ENCODE peak calls at places on chromosomes 11 and 22, in five cellular contexts. One of them, this sample, is unnamed.

GRCh38 chr22:24128631-24129601 is 52.4 kb upstream of the SUSD2 start:
- DNase-seq in gastrocnemius medialis: no peak
- DNase-seq in AG09309: no peak
- DNase-seq in PC-3: no peak
- DNase-seq in GM12865: no peak
- DNase-seq in this sample: no peak

GRCh38 chr11:122754553-122755322 is 83.6 kb upstream of the CRTAM start:
- DNase-seq in GM12865: peak; percentile 50
- DNase-seq in gastrocnemius medialis: no peak
- DNase-seq in AG09309: no peak
- DNase-seq in PC-3: peak; percentile 63
- DNase-seq in this sample: no peak

GRCh38 chr11:44658451-44658850 is 68.3 kb upstream of the TSPAN18 start:
- DNase-seq in gastrocnemius medialis: no peak
- DNase-seq in PC-3: peak; percentile 25
- DNase-seq in AG09309: no peak
- DNase-seq in GM12865: peak; percentile 32
- DNase-seq in this sample: no peak

GRCh38 chr11:76201056-76201455 is 5.2 kb downstream of the WNT11 start:
- DNase-seq in gastrocnemius medialis: no peak
- DNase-seq in PC-3: no peak
- DNase-seq in AG09309: no peak
- DNase-seq in GM12865: no peak
- DNase-seq in this sample: no peak

GRCh38 chr11:129652828-129653227 is 162.8 kb upstream of the TMEM45B start:
- DNase-seq in GM12865: no peak
- DNase-seq in PC-3: peak; percentile 98
- DNase-seq in AG09309: no peak
- DNase-seq in gastrocnemius medialis: no peak
- DNase-seq in this sample: no peak

GRCh38 chr11:74307409-74307808 is 4.0 kb downstream of the P4HA3 start:
- DNase-seq in GM12865: no peak
- DNase-seq in gastrocnemius medialis: no peak
- DNase-seq in PC-3: no peak
- DNase-seq in AG09309: no peak
- DNase-seq in this sample: no peak

GRCh38 chr11:132056689-132057088 is 686.3 kb downstream of the NTM start:
- DNase-seq in GM12865: no peak
- DNase-seq in AG09309: no peak
- DNase-seq in PC-3: no peak
- DNase-seq in gastrocnemius medialis: no peak
- DNase-seq in this sample: peak; percentile 77

GRCh38 chr11:114288139-114288538 is 8.1 kb upstream of the NNMT start:
- DNase-seq in AG09309: no peak
- DNase-seq in GM12865: no peak
- DNase-seq in gastrocnemius medialis: no peak
- DNase-seq in PC-3: peak; percentile 85
- DNase-seq in this sample: no peak

GRCh38 chr22:36180038-36180880 is 19.7 kb upstream of the APOL3 start:
- DNase-seq in PC-3: peak; percentile 55
- DNase-seq in gastrocnemius medialis: peak; percentile 43
- DNase-seq in AG09309: no peak
- DNase-seq in GM12865: peak; percentile 84
- DNase-seq in this sample: no peak

GRCh38 chr11:113082501-113082900 is 121.3 kb downstream of the NCAM1 start:
- DNase-seq in AG09309: no peak
- DNase-seq in GM12865: no peak
- DNase-seq in gastrocnemius medialis: no peak
- DNase-seq in PC-3: no peak
- DNase-seq in this sample: no peak

GRCh38 chr11:17764446-17765218 is 30.1 kb downstream of the KCNC1 start:
- DNase-seq in AG09309: no peak
- DNase-seq in gastrocnemius medialis: no peak
- DNase-seq in PC-3: no peak
- DNase-seq in GM12865: no peak
- DNase-seq in this sample: no peak

GRCh38 chr11:15599376-15599775 is 484.7 kb downstream of the INSC start:
- DNase-seq in gastrocnemius medialis: no peak
- DNase-seq in AG09309: no peak
- DNase-seq in PC-3: no peak
- DNase-seq in GM12865: no peak
- DNase-seq in this sample: no peak

GRCh38 chr11:35146711-35147110 is 7.7 kb downstream of the CD44 start:
- DNase-seq in gastrocnemius medialis: no peak
- DNase-seq in GM12865: no peak
- DNase-seq in AG09309: no peak
- DNase-seq in PC-3: no peak
- DNase-seq in this sample: no peak

GRCh38 chr11:132231656-132232173 is 861.3 kb downstream of the NTM start:
- DNase-seq in GM12865: no peak
- DNase-seq in AG09309: no peak
- DNase-seq in gastrocnemius medialis: no peak
- DNase-seq in PC-3: no peak
- DNase-seq in this sample: no peak

GRCh38 chr11:12842933-12843636 is 166.0 kb upstream of the RASSF10 start:
- DNase-seq in gastrocnemius medialis: no peak
- DNase-seq in GM12865: peak; percentile 48
- DNase-seq in PC-3: peak; percentile 8
- DNase-seq in AG09309: no peak
- DNase-seq in this sample: no peak

GRCh38 chr11:76603202-76603601 is 67.3 kb downstream of the LRRC32 start:
- DNase-seq in gastrocnemius medialis: no peak
- DNase-seq in AG09309: no peak
- DNase-seq in GM12865: no peak
- DNase-seq in PC-3: no peak
- DNase-seq in this sample: no peak

GRCh38 chr22:19336133-19337075 is 44.9 kb upstream of the CLTCL1 start:
- DNase-seq in PC-3: no peak
- DNase-seq in gastrocnemius medialis: no peak
- DNase-seq in AG09309: no peak
- DNase-seq in GM12865: no peak
- DNase-seq in this sample: no peak

GRCh38 chr11:121716060-121716459 is 263.3 kb upstream of the SORL1-AS1 start:
- DNase-seq in GM12865: no peak
- DNase-seq in PC-3: no peak
- DNase-seq in gastrocnemius medialis: no peak
- DNase-seq in AG09309: peak; percentile 63
- DNase-seq in this sample: peak; percentile 84

GRCh38 chr11:130215531-130216220 is 56.1 kb downstream of the ST14 start:
- DNase-seq in PC-3: no peak
- DNase-seq in GM12865: no peak
- DNase-seq in AG09309: no peak
- DNase-seq in gastrocnemius medialis: no peak
- DNase-seq in this sample: no peak

GRCh38 chr22:26606611-26607010 is 11.2 kb downstream of the CRYBB1 start:
- DNase-seq in gastrocnemius medialis: no peak
- DNase-seq in AG09309: no peak
- DNase-seq in GM12865: no peak
- DNase-seq in PC-3: peak; percentile 9
- DNase-seq in this sample: peak; percentile 8

GRCh38 chr11:134916829-134917228 is 504.8 kb upstream of the B3GAT1 start:
- DNase-seq in PC-3: no peak
- DNase-seq in gastrocnemius medialis: no peak
- DNase-seq in AG09309: no peak
- DNase-seq in GM12865: no peak
- DNase-seq in this sample: no peak

GRCh38 chr11:47189100-47189834 is 3.0 kb upstream of the PACSIN3 start:
- DNase-seq in AG09309: no peak
- DNase-seq in PC-3: peak; percentile 86
- DNase-seq in GM12865: no peak
- DNase-seq in gastrocnemius medialis: no peak
- DNase-seq in this sample: peak; percentile 81

GRCh38 chr11:18259259-18259658 is 6.8 kb upstream of the SAA1 start:
- DNase-seq in AG09309: no peak
- DNase-seq in GM12865: no peak
- DNase-seq in gastrocnemius medialis: no peak
- DNase-seq in PC-3: no peak
- DNase-seq in this sample: no peak

GRCh38 chr11:104573431-104573830 is 324.8 kb downstream of the CASP12 start:
- DNase-seq in AG09309: no peak
- DNase-seq in gastrocnemius medialis: no peak
- DNase-seq in PC-3: peak; percentile 93
- DNase-seq in GM12865: no peak
- DNase-seq in this sample: peak; percentile 72

GRCh38 chr11:61922539-61922938 is 5.2 kb upstream of the RAB3IL1 start:
- DNase-seq in PC-3: no peak
- DNase-seq in AG09309: peak; percentile 42
- DNase-seq in gastrocnemius medialis: peak; percentile 72
- DNase-seq in GM12865: no peak
- DNase-seq in this sample: peak; percentile 60

GRCh38 chr22:21866821-21867527 is 471 bp downstream of the MAPK1 start:
- DNase-seq in AG09309: no peak
- DNase-seq in PC-3: peak; percentile 11
- DNase-seq in GM12865: peak; percentile 30
- DNase-seq in gastrocnemius medialis: no peak
- DNase-seq in this sample: no peak

GRCh38 chr22:44680481-44680894 is 21.5 kb upstream of the PRR5 start:
- DNase-seq in PC-3: no peak
- DNase-seq in AG09309: no peak
- DNase-seq in gastrocnemius medialis: no peak
- DNase-seq in GM12865: no peak
- DNase-seq in this sample: no peak

GRCh38 chr11:62260261-62260953 is 9.6 kb upstream of the SCGB2A2 start:
- DNase-seq in AG09309: no peak
- DNase-seq in gastrocnemius medialis: no peak
- DNase-seq in PC-3: no peak
- DNase-seq in GM12865: no peak
- DNase-seq in this sample: no peak

GRCh38 chr11:66275396-66275795 is 2.6 kb upstream of the CNIH2 start:
- DNase-seq in gastrocnemius medialis: no peak
- DNase-seq in GM12865: no peak
- DNase-seq in AG09309: no peak
- DNase-seq in PC-3: no peak
- DNase-seq in this sample: no peak

GRCh38 chr11:66275984-66276612 is 1.9 kb upstream of the CNIH2 start:
- DNase-seq in PC-3: no peak
- DNase-seq in GM12865: no peak
- DNase-seq in AG09309: no peak
- DNase-seq in gastrocnemius medialis: no peak
- DNase-seq in this sample: no peak

GRCh38 chr11:66279092-66279797 is 1.3 kb downstream of the CNIH2 start:
- DNase-seq in GM12865: no peak
- DNase-seq in AG09309: no peak
- DNase-seq in PC-3: no peak
- DNase-seq in gastrocnemius medialis: no peak
- DNase-seq in this sample: no peak

GRCh38 chr11:66278396-66279091 is 569 bp downstream of the CNIH2 start:
- DNase-seq in gastrocnemius medialis: no peak
- DNase-seq in GM12865: no peak
- DNase-seq in AG09309: no peak
- DNase-seq in PC-3: peak; percentile 18
- DNase-seq in this sample: no peak

DNA sequence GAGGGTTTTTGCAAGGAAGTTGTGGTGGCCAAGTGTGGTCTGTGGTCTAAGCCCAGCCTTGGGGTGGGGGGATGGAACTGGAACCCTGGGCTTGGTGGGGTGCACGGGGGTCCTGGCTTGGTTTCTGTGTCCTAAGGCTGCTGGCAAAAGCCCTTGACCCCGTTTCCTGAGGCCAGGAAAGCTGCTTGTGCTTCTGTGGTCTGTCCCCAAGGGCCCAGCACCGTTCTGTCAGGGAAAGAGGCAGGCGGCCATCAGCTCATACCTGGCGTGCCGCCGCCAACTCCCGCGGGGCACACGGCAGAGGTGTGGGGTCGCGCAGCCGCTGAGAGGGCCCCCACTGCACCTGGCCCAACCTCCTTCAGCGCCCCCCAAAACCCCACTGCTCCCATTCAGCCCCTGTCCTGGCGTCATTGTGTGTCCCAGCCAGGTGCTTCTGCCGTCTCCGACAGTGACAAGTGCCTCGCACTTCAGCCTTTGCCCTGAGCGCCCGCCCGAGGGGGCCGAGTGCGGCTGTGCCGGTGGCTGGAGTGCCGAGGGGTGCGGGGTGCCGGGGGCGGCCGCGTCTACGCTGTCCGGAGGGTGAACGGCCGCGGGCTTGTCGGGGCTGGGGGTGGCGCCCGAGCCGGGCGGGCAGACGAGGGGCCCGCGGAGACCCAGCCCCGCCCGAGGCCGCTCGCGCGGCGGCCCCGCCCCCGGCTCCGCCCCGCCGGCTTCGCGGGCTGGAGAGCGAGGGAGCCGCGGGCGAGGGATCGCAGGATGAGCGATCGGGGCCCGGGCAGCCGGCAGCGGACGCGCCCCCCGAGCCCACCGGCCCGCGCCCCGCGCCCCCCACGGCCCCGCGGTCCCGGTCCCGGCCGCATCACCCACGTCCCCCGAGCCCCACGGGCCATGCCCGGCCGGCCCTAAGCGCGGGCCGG is at the start of gene CNIH2:
- DNase-seq in gastrocnemius medialis: no peak
- DNase-seq in AG09309: no peak
- DNase-seq in PC-3: peak; percentile 50
- DNase-seq in GM12865: no peak
- DNase-seq in this sample: no peak
- H3K4me3 ChIP-seq in gastrocnemius medialis: peak within 1 kb of the TSS; percentile 45
- H3K4me3 ChIP-seq in AG09309: peak within 1 kb of the TSS; percentile 18
- H3K4me3 ChIP-seq in PC-3: peak within 1 kb of the TSS; percentile 43
- H3K4me3 ChIP-seq in GM12865: no peak within 1 kb of the TSS
- H3K4me3 ChIP-seq in this sample: peak within 1 kb of the TSS; percentile 38

DNA sequence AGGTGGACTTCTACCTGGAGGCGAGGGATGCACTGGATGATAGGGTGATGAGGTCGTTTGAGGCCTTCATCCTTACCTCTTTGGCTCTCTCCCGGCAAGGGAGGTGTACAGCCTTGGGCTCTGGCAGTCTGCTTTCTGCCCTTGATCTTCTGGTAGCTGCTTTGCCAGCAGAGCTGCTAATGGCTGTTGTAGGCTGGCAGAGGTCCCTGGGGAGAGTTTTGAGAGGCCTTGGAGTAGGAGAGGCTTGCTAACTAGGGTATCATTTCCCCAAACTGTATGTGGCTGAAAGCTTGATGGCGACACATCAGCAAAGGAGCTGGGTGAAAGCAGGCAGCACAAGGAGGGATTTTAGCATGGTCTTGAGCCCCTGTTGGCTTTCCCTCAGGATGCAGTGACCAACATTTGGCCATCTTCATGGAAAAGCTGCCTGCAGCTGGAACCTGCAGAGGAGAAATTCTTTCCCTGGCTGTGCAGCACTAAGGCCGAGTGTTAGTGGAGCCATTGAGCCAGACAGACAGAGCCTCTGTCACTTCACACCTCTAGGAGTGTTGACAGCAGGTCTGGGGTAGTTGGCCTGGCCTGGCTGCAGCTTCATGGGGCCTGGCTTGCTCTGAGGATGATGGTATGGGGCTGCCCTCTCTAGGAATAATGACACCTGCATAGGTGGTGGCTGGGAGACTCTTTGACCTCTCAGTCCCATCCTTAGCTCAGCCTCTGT is 3.5 kb upstream of the AMPD3 start:
- DNase-seq in PC-3: no peak
- DNase-seq in GM12865: peak; percentile 27
- DNase-seq in gastrocnemius medialis: no peak
- DNase-seq in AG09309: no peak
- DNase-seq in this sample: no peak
- H3K4me3 ChIP-seq in PC-3: peak overlapping the region; percentile 69
- H3K4me3 ChIP-seq in GM12865: no peak overlapping the region
- H3K4me3 ChIP-seq in gastrocnemius medialis: peak overlapping the region; percentile 47
- H3K4me3 ChIP-seq in AG09309: no peak overlapping the region
- H3K4me3 ChIP-seq in this sample: no peak overlapping the region

GRCh38 chr11:68342459-68343158 is 30.2 kb downstream of the LRP5 start:
- DNase-seq in PC-3: peak; percentile 77
- DNase-seq in GM12865: no peak
- DNase-seq in AG09309: no peak
- DNase-seq in gastrocnemius medialis: no peak
- DNase-seq in this sample: no peak
- H3K4me3 ChIP-seq in PC-3: peak overlapping the region; percentile 4
- H3K4me3 ChIP-seq in GM12865: no peak overlapping the region
- H3K4me3 ChIP-seq in AG09309: no peak overlapping the region
- H3K4me3 ChIP-seq in gastrocnemius medialis: no peak overlapping the region
- H3K4me3 ChIP-seq in this sample: no peak overlapping the region

GRCh38 chr11:118917488-118918127 is 8.1 kb downstream of the BCL9L start:
- DNase-seq in gastrocnemius medialis: peak; percentile 78
- DNase-seq in GM12865: no peak
- DNase-seq in AG09309: peak; percentile 84
- DNase-seq in PC-3: peak; percentile 52
- DNase-seq in this sample: peak; percentile 82
- H3K4me3 ChIP-seq in gastrocnemius medialis: peak overlapping the region; percentile 81
- H3K4me3 ChIP-seq in GM12865: no peak overlapping the region
- H3K4me3 ChIP-seq in AG09309: peak overlapping the region; percentile 38
- H3K4me3 ChIP-seq in PC-3: peak overlapping the region; percentile 45
- H3K4me3 ChIP-seq in this sample: peak overlapping the region; percentile 38